ENCODE peak calls at places on chromosomes 13 and 19, in ten cellular contexts. H is cardiac fibroblast; T is Peyer's patch; L is AG09309; F is heart left ventricle; Y is uterus; M is CD8-positive, alpha-beta T cell; Z is right lobe of liver; O is GM12864; W is fibroblast of the aortic adventitia. B is an unnamed sample.

GRCh38 chr13:82636119-82636518 is 1246.2 kb downstream of the SLITRK1 start:
- DNase-seq in F (no peak), O (no peak), L (peak; percentile 14), Y (no peak), Z (no peak), T (no peak), M (no peak), H (no peak), W (no peak), B (no peak)

GRCh38 chr13:112719016-112719415 is 29.2 kb downstream of the ATP11A start:
- DNase-seq in O (no peak), M (no peak), Z (no peak), T (no peak), W (no peak), H (no peak), Y (peak; percentile 35), F (no peak), L (no peak), B (no peak)

GRCh38 chr13:66180806-66181205 is 1049.3 kb downstream of the PCDH9 start:
- DNase-seq in H (no peak), Y (no peak), Z (no peak), F (no peak), L (no peak), M (no peak), T (no peak), O (no peak), W (peak; percentile 61), B (no peak)

GRCh38 chr13:21730186-21730880 is 59.5 kb downstream of the FGF9 start:
- DNase-seq in L (no peak), O (no peak), Z (no peak), M (no peak), W (no peak), H (no peak), Y (no peak), T (no peak), F (no peak), B (no peak)

GRCh38 chr13:89827552-89827951 is 1519.9 kb upstream of the MIR17HG start:
- DNase-seq in F (no peak), H (no peak), L (no peak), W (no peak), O (no peak), Y (no peak), Z (no peak), M (no peak), T (no peak), B (no peak)

GRCh38 chr19:13187419-13187818 is 37.2 kb downstream of the IER2 start:
- DNase-seq in O (no peak), F (no peak), Y (no peak), H (no peak), T (no peak), L (no peak), Z (no peak), W (no peak), M (no peak), B (no peak)

GRCh38 chr13:113669871-113670341 is 2.9 kb downstream of the GRK1 start:
- DNase-seq in O (no peak), Y (peak; percentile 5), H (no peak), T (peak; percentile 34), M (no peak), F (peak; percentile 26), W (no peak), L (no peak), Z (peak; percentile 41), B (no peak)

GRCh38 chr19:4379383-4380253 is 20.7 kb downstream of the SH3GL1 start:
- DNase-seq in Z (peak; percentile 87), Y (peak; percentile 28), O (no peak), L (no peak), T (no peak), F (no peak), H (peak; percentile 89), W (no peak), M (no peak), B (peak; percentile 33)

GRCh38 chr19:39180749-39181148 is 16.0 kb upstream of the NCCRP1 start:
- DNase-seq in L (no peak), F (no peak), Z (no peak), T (no peak), O (no peak), W (no peak), H (no peak), M (no peak), Y (no peak), B (no peak)

GRCh38 chr13:75226092-75226491 is 255.9 kb downstream of the TBC1D4 start:
- DNase-seq in T (no peak), W (no peak), F (no peak), M (no peak), Z (no peak), H (no peak), O (no peak), Y (no peak), L (no peak), B (no peak)

GRCh38 chr13:109272595-109273325 is 513.6 kb downstream of the IRS2 start:
- DNase-seq in T (no peak), W (no peak), O (no peak), Y (no peak), L (no peak), H (peak; percentile 63), Z (no peak), M (no peak), F (no peak), B (peak; percentile 27)

GRCh38 chr19:38304352-38304865 is 358 bp downstream of the C19orf33 start:
- DNase-seq in Z (no peak), T (no peak), O (no peak), W (no peak), H (no peak), Y (no peak), M (no peak), F (no peak), L (no peak), B (no peak)

GRCh38 chr13:75725784-75726183 is 89.7 kb downstream of the LMO7 start:
- DNase-seq in M (no peak), H (no peak), Z (no peak), O (no peak), W (peak; percentile 25), L (no peak), T (no peak), Y (no peak), F (no peak), B (no peak)

GRCh38 chr19:47225746-47226425 is 5.1 kb downstream of the BBC3 start:
- DNase-seq in Z (peak; percentile 92), O (no peak), L (no peak), M (peak; percentile 80), T (peak; percentile 93), Y (peak; percentile 89), W (peak; percentile 85), F (peak; percentile 89), H (peak; percentile 83), B (peak; percentile 89)

GRCh38 chr13:35594096-35594495 is 117.6 kb upstream of the MAB21L1 start:
- DNase-seq in M (no peak), L (no peak), W (no peak), T (no peak), Z (no peak), Y (no peak), O (no peak), F (no peak), H (no peak), B (no peak)
- H3K4me3 ChIP-seq in M (no peak overlapping the region), L (no peak overlapping the region), W (no peak overlapping the region), T (no peak overlapping the region), Z (no peak overlapping the region), Y (no peak overlapping the region), O (no peak overlapping the region), F (no peak overlapping the region), H (no peak overlapping the region), B (no peak overlapping the region)

GRCh38 chr19:3369337-3370213 is 3.2 kb downstream of the NFIC start:
- DNase-seq in F (peak; percentile 68), H (peak; percentile 49), M (no peak), Z (no peak), W (no peak), O (no peak), Y (peak; percentile 77), L (no peak), T (no peak), B (peak; percentile 73)
- TF ChIP-seq CTCF in F (no peak), H (no peak), M (no peak), Z (no peak), W (peak; percentile 26), O (no peak), Y (no peak), L (no peak), T (no peak), B (no peak)

GRCh38 chr19:52935434-52935833 is 12.2 kb upstream of the ZNF888 start:
- DNase-seq in L (peak; percentile 83), F (no peak), T (no peak), H (peak; percentile 41), Z (no peak), Y (no peak), O (no peak), M (no peak), W (no peak), B (peak; percentile 79)
- H3K4me3 ChIP-seq in L (no peak overlapping the region), F (no peak overlapping the region), T (no peak overlapping the region), H (no peak overlapping the region), Z (no peak overlapping the region), Y (no peak overlapping the region), O (no peak overlapping the region), M (no peak overlapping the region), W (no peak overlapping the region), B (no peak overlapping the region)

DNA sequence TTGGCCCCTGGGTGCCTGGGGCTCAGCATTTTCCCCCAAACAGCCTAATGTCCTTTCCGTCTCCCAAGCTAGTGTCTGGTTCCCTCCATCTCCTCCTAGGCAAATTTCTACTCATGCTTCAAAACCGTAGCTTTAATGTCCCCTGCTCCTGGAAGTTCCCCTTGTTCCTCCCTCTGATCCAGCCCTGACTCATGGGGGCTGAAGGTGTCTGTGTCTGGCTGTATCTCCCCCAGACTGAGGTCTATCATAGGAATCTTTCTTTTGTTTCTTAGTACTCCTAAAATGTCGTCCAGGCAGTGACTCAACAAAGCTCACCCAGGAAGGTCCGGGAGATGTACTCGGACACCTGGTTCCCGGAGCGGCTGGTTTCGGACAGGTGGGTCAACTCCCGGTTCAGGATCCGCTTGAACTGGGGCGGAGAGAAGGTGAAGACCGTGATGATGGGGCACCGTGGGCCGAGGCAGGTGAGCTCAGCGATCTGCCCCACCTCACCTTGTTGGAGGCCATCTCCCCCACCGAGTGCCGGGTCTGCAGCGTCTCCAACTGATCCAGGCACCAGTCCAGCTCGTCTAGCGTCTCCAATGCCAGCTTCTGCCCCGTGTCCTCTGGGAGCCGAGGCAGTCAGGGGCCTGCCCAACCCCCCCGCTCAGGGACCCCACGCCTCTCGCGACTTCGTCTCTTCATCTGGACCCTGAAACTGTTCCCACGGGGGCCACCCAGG is 6.2 kb downstream of the PDE4C start:
- DNase-seq in L (no peak), W (no peak), M (no peak), Y (no peak), F (no peak), H (peak; percentile 9), Z (no peak), T (no peak), O (no peak), B (no peak)
- TF ChIP-seq CTCF in L (no peak), W (no peak), M (no peak), Y (no peak), F (no peak), H (no peak), Z (no peak), T (no peak), O (no peak), B (no peak)